ENCODE peak calls at places on chromosomes 1 and 21, in seven cellular contexts. L is IMR-90, J is SHP77 treated with DMSO at 0.1 percent for 48 hours, P is GDM1, R is choroid plexus epithelial cell, T is NCI-H446, A is epithelial cell of prostate. Z is an unnamed sample.

GRCh38 chr1:152879559-152880198 is 1.6 kb downstream of the SMCP start:
- DNase-seq in L (no peak), A (no peak), R (no peak), T (no peak), J (no peak), P (no peak), Z (no peak)

GRCh38 chr21:39700318-39700717 is 44.7 kb upstream of the IGSF5 start:
- DNase-seq in T (no peak), L (no peak), J (no peak), A (no peak), R (no peak), P (no peak), Z (no peak)

GRCh38 chr21:28624626-28625025 is 368.1 kb downstream of the LTN1 start:
- DNase-seq in J (no peak), P (no peak), A (peak), R (no peak), L (no peak), T (no peak), Z (no peak)

GRCh38 chr1:165857046-165857801 is 29.8 kb downstream of the UCK2 start:
- DNase-seq in T (no peak), L (peak), R (peak), J (peak), A (no peak), P (no peak), Z (no peak)

GRCh38 chr1:8422439-8423133 is 104.7 kb downstream of the SLC45A1 start:
- DNase-seq in P (no peak), R (peak), L (peak), T (no peak), J (no peak), A (no peak), Z (no peak)

GRCh38 chr1:201020647-201021332 is 2.7 kb downstream of the KIF21B start:
- DNase-seq in J (no peak), R (peak), L (no peak), P (no peak), T (no peak), A (no peak), Z (peak)

GRCh38 chr1:226482196-226482595 is 66.4 kb upstream of the STUM start:
- DNase-seq in J (no peak), R (no peak), T (no peak), P (no peak), L (no peak), A (no peak), Z (no peak)

GRCh38 chr1:167057297-167057688 is 32.9 kb downstream of the GPA33 start:
- DNase-seq in A (no peak), R (peak), T (peak), P (peak), L (peak), J (peak), Z (peak)

GRCh38 chr1:85850238-85850637 is 142.0 kb upstream of the ZNHIT6 start:
- DNase-seq in T (no peak), J (no peak), L (peak), A (peak), R (peak), P (no peak), Z (no peak)

GRCh38 chr1:185529673-185530072 is 204.5 kb upstream of the HMCN1 start:
- DNase-seq in P (no peak), L (no peak), J (no peak), A (no peak), R (no peak), T (no peak), Z (no peak)